ENCODE peak calls at places on chromosomes 13 and 19, in nine cellular contexts. P is substantia nigra, E is upper lobe of right lung, I is transverse colon, V is heart left ventricle, J is stomach, W is ovary, D is pancreas, C is cardiac muscle cell. T is an unnamed sample.

GRCh38 chr13:44710576-44710975 is 134.4 kb upstream of the TSC22D1 start:
- DNase-seq in J (no peak), C (no peak), W (no peak), E (no peak), P (no peak), V (no peak), D (no peak), I (no peak), T (no peak)

GRCh38 chr13:31775686-31776085 is 36.4 kb downstream of the RXFP2 start:
- DNase-seq in W (no peak), D (no peak), J (no peak), P (no peak), E (no peak), V (peak), C (no peak), I (no peak), T (no peak)

GRCh38 chr13:29523199-29523931 is 72.1 kb downstream of the SLC7A1 start:
- DNase-seq in I (no peak), C (no peak), D (no peak), J (no peak), E (peak), W (no peak), P (no peak), V (peak), T (no peak)

GRCh38 chr19:57664269-57665127 is 4.2 kb upstream of the ZSCAN4 start:
- DNase-seq in J (peak), E (peak), D (peak), V (peak), I (peak), P (peak), W (peak), C (peak), T (peak)

GRCh38 chr13:25990801-25991200 is 61.0 kb downstream of the SHISA2 start:
- DNase-seq in I (no peak), E (no peak), D (no peak), C (peak), J (no peak), V (no peak), W (no peak), P (no peak), T (no peak)

GRCh38 chr19:47446534-47447469 is 24.9 kb downstream of the SLC8A2 start:
- DNase-seq in D (no peak), E (peak), P (no peak), J (peak), W (no peak), V (no peak), I (peak), C (peak), T (peak)

GRCh38 chr13:97435794-97436193 is 1.8 kb downstream of the RAP2A start:
- DNase-seq in V (no peak), P (no peak), E (no peak), W (no peak), C (no peak), I (no peak), J (no peak), D (no peak), T (no peak)

GRCh38 chr19:6161271-6161850 is 25.9 kb downstream of the ACSBG2 start:
- DNase-seq in V (peak), P (no peak), D (no peak), I (peak), E (peak), W (no peak), C (no peak), J (no peak), T (no peak)

GRCh38 chr13:97849305-97849704 is 104.2 kb upstream of the IPO5 start:
- DNase-seq in D (no peak), V (no peak), P (no peak), E (no peak), I (no peak), W (no peak), J (no peak), C (peak), T (no peak)

GRCh38 chr19:55189424-55189823 is 9.3 kb upstream of the SYT5 start:
- DNase-seq in V (peak), W (no peak), C (no peak), J (no peak), P (no peak), E (peak), I (peak), D (no peak), T (no peak)

GRCh38 chr19:2691951-2692350 is 10.5 kb downstream of the GNG7 start:
- DNase-seq in W (no peak), I (no peak), V (no peak), C (no peak), J (no peak), P (peak), D (no peak), E (no peak), T (no peak)

GRCh38 chr13:113584205-113584869 is at the start of gene TFDP1:
- DNase-seq in P (peak), D (peak), I (peak), E (peak), C (peak), V (peak), J (peak), W (peak), T (peak)

GRCh38 chr13:54637377-54637776 is 1608.8 kb downstream of the OLFM4 start:
- DNase-seq in P (no peak), V (no peak), C (peak), J (no peak), D (no peak), I (no peak), E (no peak), W (no peak), T (no peak)

DNA sequence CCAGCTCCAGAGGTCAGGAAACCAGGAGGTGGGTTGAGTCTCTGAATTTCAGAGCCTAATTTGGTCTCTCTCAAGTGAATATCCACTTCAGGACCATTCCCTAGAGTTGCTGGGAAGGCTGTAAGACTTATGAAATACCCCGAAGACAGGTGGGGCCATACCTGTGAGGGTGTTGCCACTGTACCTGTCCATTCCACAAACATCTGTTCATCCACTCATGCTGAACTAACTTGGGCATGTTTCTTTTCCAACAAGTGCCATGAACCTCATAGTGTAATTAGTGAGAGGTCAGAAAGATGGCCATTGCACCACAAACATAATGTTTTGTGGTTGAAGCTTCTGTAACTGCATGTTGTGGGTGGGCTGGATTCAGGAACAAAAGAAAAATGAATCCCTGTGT is 7.8 kb downstream of the ILF3 start:
- DNase-seq in J (no peak), D (no peak), W (no peak), C (no peak), E (no peak), I (no peak), P (no peak), V (no peak), T (no peak)
- H3K27ac ChIP-seq in J (no peak), D (no peak), W (no peak), C (peak), E (no peak), I (no peak), P (no peak), V (no peak), T (no peak)

DNA sequence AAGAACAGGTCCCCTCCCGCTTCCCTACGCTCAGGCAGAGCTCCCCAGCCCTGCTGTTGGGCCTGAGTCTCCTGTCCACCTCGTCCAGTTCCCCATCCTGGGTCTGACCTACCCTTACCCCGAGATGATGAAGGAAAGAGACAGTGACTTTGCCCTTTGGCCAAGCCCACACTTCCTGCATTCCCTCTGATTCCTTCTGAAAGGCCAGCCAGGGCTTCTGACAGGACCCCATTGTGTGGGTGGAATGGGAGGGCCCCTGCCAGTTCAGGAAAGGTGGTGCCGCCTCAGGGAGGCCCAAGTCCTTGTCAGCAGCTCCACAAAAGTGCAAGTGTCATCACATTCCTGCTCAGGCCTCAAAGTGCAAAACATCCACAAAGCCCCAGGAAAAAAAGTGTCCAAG is 177.8 kb downstream of the PAN3 start:
- DNase-seq in C (no peak), P (no peak), V (no peak), D (no peak), E (no peak), I (no peak), W (no peak), J (no peak), T (no peak)
- H3K27ac ChIP-seq in C (peak), P (no peak), V (no peak), D (no peak), E (no peak), I (no peak), W (no peak), J (no peak), T (no peak)

DNA sequence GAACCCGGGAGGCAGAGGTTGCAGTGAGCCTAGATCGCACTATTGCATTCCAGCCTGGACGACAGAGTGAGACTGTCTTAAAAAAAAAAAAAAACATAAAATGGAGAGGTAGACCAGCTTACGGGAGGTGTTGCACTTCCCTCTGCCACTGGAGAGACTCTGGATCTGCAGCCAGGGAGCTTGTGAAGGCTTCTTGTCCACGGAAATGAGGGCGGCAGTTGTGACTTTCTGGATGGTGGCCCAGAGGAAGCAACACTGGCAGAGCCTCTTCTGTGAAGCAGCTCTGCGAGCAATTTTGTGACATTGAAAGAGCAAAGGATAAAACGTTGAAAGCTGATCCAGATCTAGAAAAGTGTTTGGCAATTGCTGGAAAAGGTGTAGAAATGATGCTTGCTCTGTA is 10.4 kb downstream of the SPINT2 start:
- DNase-seq in W (no peak), C (peak), P (peak), V (peak), I (peak), D (no peak), J (no peak), E (no peak), T (no peak)
- H3K27ac ChIP-seq in W (no peak), C (peak), P (peak), V (peak), I (peak), D (no peak), J (peak), E (peak), T (no peak)

GRCh38 chr13:42628666-42629065 is 54.7 kb downstream of the TNFSF11 start:
- DNase-seq in V (no peak), I (no peak), E (no peak), W (no peak), C (no peak), D (no peak), J (no peak), P (no peak), T (no peak)

GRCh38 chr13:42626461-42626860 is 52.5 kb downstream of the TNFSF11 start:
- DNase-seq in D (no peak), I (no peak), C (no peak), P (no peak), E (no peak), J (no peak), V (no peak), W (no peak), T (no peak)
- H3K27ac ChIP-seq in D (no peak), I (no peak), C (no peak), P (no peak), E (no peak), J (no peak), V (no peak), W (no peak), T (no peak)

GRCh38 chr19:3710265-3710812 is 2.2 kb downstream of the TJP3 start:
- DNase-seq in W (no peak), P (peak), D (peak), I (peak), J (peak), E (peak), C (peak), V (peak), T (peak)

GRCh38 chr19:3712663-3713531 is 4.7 kb downstream of the TJP3 start:
- DNase-seq in V (no peak), E (peak), D (no peak), P (no peak), W (no peak), I (peak), J (peak), C (no peak), T (no peak)

GRCh38 chr19:3707868-3708206 is 347 bp upstream of the TJP3 start:
- DNase-seq in I (no peak), J (no peak), W (no peak), P (no peak), E (no peak), V (no peak), C (no peak), D (no peak), T (no peak)

DNA sequence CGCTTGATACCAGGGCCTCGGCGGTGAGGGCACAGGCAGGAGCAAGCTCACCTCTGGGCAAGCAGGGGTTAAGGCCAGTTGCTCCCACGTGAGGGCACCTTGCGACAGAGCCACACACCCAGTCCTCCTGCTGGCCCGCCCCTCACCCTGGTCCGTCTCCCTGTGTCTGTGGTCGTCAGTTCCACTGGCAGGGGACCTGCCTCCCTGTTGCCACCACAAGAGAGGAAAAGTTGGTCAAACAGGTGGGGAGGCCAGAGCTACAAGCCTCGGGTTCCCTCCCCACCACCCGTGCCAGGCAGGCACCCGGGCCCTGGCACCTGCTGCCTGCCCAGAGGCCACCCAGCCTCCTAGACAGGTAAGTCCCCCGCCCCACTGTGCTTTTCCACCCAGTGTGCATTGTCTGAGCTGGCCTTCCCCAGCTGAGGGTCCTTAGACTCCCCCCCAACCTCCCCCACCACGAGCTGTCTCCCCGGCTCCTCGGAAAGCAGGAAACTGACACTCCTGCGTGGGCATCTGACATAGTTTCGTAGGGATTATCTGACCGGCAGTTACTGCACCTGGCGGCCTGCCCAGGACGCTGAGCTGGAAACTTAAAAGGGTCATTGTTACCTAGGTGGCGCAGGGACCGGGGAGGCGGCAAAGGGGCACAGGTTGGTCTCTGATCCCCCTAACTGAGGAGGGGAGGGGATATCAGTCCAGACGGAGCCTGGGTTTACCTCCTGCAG is at the start of gene TJP3:
- DNase-seq in C (no peak), P (no peak), I (peak), E (peak), W (no peak), D (peak), V (no peak), J (peak), T (peak)
- H3K27ac ChIP-seq in C (no peak), P (no peak), I (peak), E (peak), W (no peak), D (peak), V (no peak), J (peak), T (peak)

DNA sequence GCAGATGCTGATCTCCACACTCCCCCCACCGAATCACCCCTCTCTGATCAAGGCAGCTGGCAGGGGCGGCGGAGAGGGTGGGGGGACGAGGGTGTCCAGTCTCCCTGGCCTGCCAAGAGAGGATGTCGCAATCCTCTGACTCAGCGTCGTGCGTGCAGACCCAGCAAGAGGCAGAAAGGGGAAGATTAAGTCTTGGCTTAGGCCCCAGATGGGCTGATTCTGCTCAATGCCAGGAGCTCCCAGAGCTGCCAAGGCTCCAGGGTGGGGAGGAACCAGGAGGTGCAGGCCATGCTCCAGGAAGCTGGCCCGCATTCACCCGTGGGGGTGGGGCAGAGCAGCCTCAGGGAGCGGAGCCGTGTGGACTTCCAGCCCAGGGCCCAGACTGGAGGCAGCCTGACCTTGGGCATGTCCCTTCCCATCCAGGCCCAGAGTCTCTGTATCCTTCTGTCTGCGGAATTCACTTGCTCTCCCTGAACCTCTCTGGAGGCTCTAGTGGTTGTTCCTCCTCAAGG is 6.6 kb upstream of the BCL3 start:
- DNase-seq in P (peak), W (peak), V (peak), J (peak), I (peak), D (peak), C (no peak), E (peak), T (peak)
- H3K27ac ChIP-seq in P (peak), W (peak), V (peak), J (peak), I (peak), D (peak), C (no peak), E (peak), T (peak)

GRCh38 chr19:8576273-8576993 is 809 bp downstream of the MYO1F start:
- DNase-seq in D (no peak), W (no peak), V (no peak), C (no peak), P (no peak), E (no peak), I (peak), J (no peak), T (no peak)

GRCh38 chr19:8577247-8577646 is at the start of gene MYO1F:
- DNase-seq in W (no peak), E (peak), I (peak), C (no peak), P (no peak), D (no peak), V (peak), J (peak), T (peak)

GRCh38 chr19:8577741-8578140 is 499 bp upstream of the MYO1F start:
- DNase-seq in I (no peak), D (no peak), W (no peak), C (no peak), E (no peak), V (no peak), J (no peak), P (no peak), T (no peak)

GRCh38 chr19:8573316-8573715 is 3.9 kb downstream of the MYO1F start:
- DNase-seq in P (no peak), J (no peak), E (no peak), C (no peak), W (no peak), D (no peak), I (no peak), V (no peak), T (no peak)

DNA sequence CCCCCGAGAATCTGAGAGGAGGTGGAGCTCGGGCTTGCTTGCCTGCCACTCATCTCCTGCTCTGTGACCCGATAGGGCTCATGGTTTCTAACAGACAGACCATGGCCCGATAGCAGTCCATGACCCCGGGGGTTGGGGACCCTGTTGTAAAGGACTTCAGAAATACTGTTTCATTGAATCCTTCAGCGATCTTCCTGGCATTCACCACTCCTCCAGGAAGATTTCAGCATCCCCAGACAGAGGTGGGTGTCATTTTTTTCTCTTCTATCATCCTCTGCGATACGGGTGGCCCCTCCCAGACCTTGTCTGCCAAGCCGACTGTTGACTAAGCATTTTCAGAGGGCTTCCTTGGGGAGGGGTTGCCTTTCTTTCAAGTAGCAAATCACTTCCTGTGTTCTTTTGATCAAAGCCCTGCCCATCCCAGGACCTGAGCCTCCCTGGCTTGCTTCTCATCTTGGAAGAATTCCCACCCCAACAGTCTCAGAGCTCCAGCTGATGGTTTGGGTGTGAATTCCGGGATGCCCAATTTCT is 1.7 kb downstream of the MYO1F start:
- DNase-seq in C (no peak), J (no peak), W (no peak), P (no peak), E (no peak), V (no peak), I (peak), D (no peak), T (peak)
- H3K27ac ChIP-seq in C (no peak), J (peak), W (no peak), P (no peak), E (no peak), V (no peak), I (peak), D (no peak), T (peak)